ENCODE peak calls at places on chromosomes 1 and 21, in six cellular contexts. J is aorta; G is BE2C; H is cardiac fibroblast; D is AG09309; A is CD8-positive, alpha-beta memory T cell. X is an unnamed sample.

GRCh38 chr1:60573726-60574409 is 500.3 kb upstream of the C1orf87 start:
- DNase-seq in D (no peak), J (no peak), G (no peak), A (no peak), H (peak), X (no peak)

GRCh38 chr1:33181038-33181861 is 593 bp downstream of the TRIM62 start:
- DNase-seq in J (peak), A (peak), G (peak), D (no peak), H (peak), X (no peak)

GRCh38 chr21:18294100-18294499 is 49.5 kb downstream of the CHODL start:
- DNase-seq in H (no peak), J (no peak), G (no peak), D (no peak), A (no peak), X (no peak)

GRCh38 chr1:180542530-180543171 is 16.1 kb upstream of the OVAAL start:
- DNase-seq in D (no peak), H (peak), G (no peak), J (no peak), A (no peak), X (no peak)

GRCh38 chr1:1748686-1749321 is 24.6 kb upstream of the CDK11A start:
- DNase-seq in G (no peak), H (no peak), J (no peak), A (no peak), D (no peak), X (no peak)

GRCh38 chr1:223429821-223430220 is 36.6 kb downstream of the CCDC185 start:
- DNase-seq in H (no peak), A (no peak), D (no peak), G (no peak), J (no peak), X (no peak)

GRCh38 chr1:235073968-235074334 is 54.7 kb downstream of the TOMM20 start:
- DNase-seq in A (no peak), H (no peak), D (no peak), G (no peak), J (no peak), X (no peak)

GRCh38 chr1:90986954-90987353 is 34.9 kb downstream of the ZNF644 start:
- DNase-seq in A (no peak), J (no peak), G (no peak), D (no peak), H (no peak), X (no peak)

GRCh38 chr1:22846453-22846852 is 126.2 kb downstream of the LACTBL1 start:
- DNase-seq in H (no peak), G (no peak), A (no peak), D (no peak), J (no peak), X (no peak)

GRCh38 chr1:114152211-114153050 is 1.2 kb downstream of the SYT6 start:
- DNase-seq in H (peak), A (no peak), G (peak), D (no peak), J (peak), X (no peak)

GRCh38 chr1:53638641-53639035 is 100.3 kb downstream of the GLIS1 start:
- DNase-seq in J (peak), G (no peak), D (no peak), H (no peak), A (no peak), X (no peak)

GRCh38 chr1:19824541-19824940 is 9.5 kb upstream of the RNF186 start:
- DNase-seq in A (no peak), J (no peak), G (no peak), D (no peak), H (no peak), X (no peak)

GRCh38 chr1:13832536-13832935 is 132.5 kb downstream of the PRDM2 start:
- DNase-seq in J (no peak), D (no peak), H (no peak), G (no peak), A (no peak), X (no peak)

GRCh38 chr1:229127301-229127700 is 143.6 kb upstream of the RAB4A start:
- DNase-seq in H (peak), J (no peak), D (no peak), A (no peak), G (no peak), X (peak)

GRCh38 chr1:47436979-47437517 is 796 bp upstream of the FOXD2 start:
- DNase-seq in J (peak), A (no peak), G (no peak), D (no peak), H (no peak), X (no peak)

GRCh38 chr1:54135436-54136120 is 17.2 kb downstream of the CDCP2 start:
- DNase-seq in G (no peak), D (no peak), J (no peak), A (no peak), H (no peak), X (no peak)

GRCh38 chr1:198657550-198658064 is 18.8 kb downstream of the PTPRC start:
- DNase-seq in G (no peak), D (peak), H (peak), J (no peak), A (peak), X (no peak)
- H3K4me3 ChIP-seq in G (no peak), D (no peak), H (no peak), J (no peak), A (peak), X (peak)

GRCh38 chr1:43061803-43062202 is 103.1 kb upstream of the SLC2A1 start:
- DNase-seq in J (no peak), G (no peak), H (no peak), A (no peak), D (no peak), X (no peak)
- H3K4me3 ChIP-seq in J (no peak), G (no peak), H (no peak), A (no peak), D (no peak), X (no peak)

GRCh38 chr1:110346690-110347089 is 7.5 kb downstream of the RBM15 start:
- DNase-seq in J (no peak), G (no peak), A (no peak), D (no peak), H (no peak), X (no peak)
- H3K4me3 ChIP-seq in J (no peak), G (peak), A (no peak), D (no peak), H (no peak), X (no peak)

GRCh38 chr1:112759228-112759627 is 44.1 kb upstream of the PPM1J start:
- DNase-seq in G (no peak), H (no peak), A (no peak), J (no peak), D (no peak), X (no peak)

GRCh38 chr1:112761714-112762480 is 46.8 kb upstream of the PPM1J start:
- DNase-seq in D (no peak), H (no peak), G (no peak), A (no peak), J (no peak), X (peak)

GRCh38 chr1:112767646-112768045 is 52.5 kb upstream of the PPM1J start:
- DNase-seq in J (no peak), D (no peak), H (no peak), G (no peak), A (no peak), X (no peak)

GRCh38 chr1:112762541-112763141 is 47.5 kb upstream of the PPM1J start:
- DNase-seq in D (no peak), J (no peak), G (peak), A (no peak), H (peak), X (no peak)
- H3K4me3 ChIP-seq in D (no peak), J (no peak), G (no peak), A (no peak), H (no peak), X (no peak)